ENCODE peak calls at places on chromosomes 12 and 14, in five cellular contexts. N, L, H, C and E are unnamed samples.
A peak's percentile ranks its signal among the peaks of the same experiment; 100 is the strongest.

GRCh38 chr14:93011650-93012317 is 88.8 kb downstream of the CHGA start:
- DNase-seq in L (no peak), C (no peak), H (no peak), N (no peak), E (no peak)

GRCh38 chr14:51582437-51582836 is 69.3 kb upstream of the FRMD6 start:
- DNase-seq in L (no peak), H (no peak), N (no peak), C (no peak), E (no peak)

GRCh38 chr12:19850341-19851065 is 411.2 kb downstream of the AEBP2 start:
- DNase-seq in C (no peak), L (no peak), N (no peak), H (no peak), E (no peak)

GRCh38 chr12:31325524-31325875 is 450 bp downstream of the SINHCAF start:
- DNase-seq in L (peak; percentile 49), H (no peak), C (no peak), N (no peak), E (no peak)

GRCh38 chr12:128976120-128976519 is 122.8 kb downstream of the GLT1D1 start:
- DNase-seq in N (no peak), H (peak; percentile 87), C (peak; percentile 13), L (peak; percentile 55), E (no peak)

GRCh38 chr12:124150176-124150575 is 144.7 kb upstream of the RFLNA start:
- DNase-seq in C (no peak), N (no peak), H (no peak), L (no peak), E (no peak)

GRCh38 chr12:124397807-124398577 is 103.1 kb downstream of the RFLNA start:
- DNase-seq in C (no peak), N (no peak), L (peak; percentile 51), H (no peak), E (no peak)

GRCh38 chr12:55842681-55843429 is at the start of gene MMP19:
- DNase-seq in N (no peak), H (no peak), L (no peak), C (peak; percentile 55), E (no peak)

GRCh38 chr12:99450231-99450630 is 197.3 kb upstream of the GARIN6 start:
- DNase-seq in C (no peak), L (no peak), H (no peak), N (no peak), E (no peak)

GRCh38 chr12:54221402-54221984 is 32.7 kb upstream of the SMUG1 start:
- DNase-seq in C (no peak), N (no peak), L (no peak), H (no peak), E (no peak)

GRCh38 chr12:100593490-100593889 is 20.0 kb downstream of the GAS2L3 start:
- DNase-seq in N (no peak), H (no peak), L (no peak), C (no peak), E (no peak)

GRCh38 chr12:27779416-27779815 is 617 bp upstream of the KLHL42 start:
- DNase-seq in L (no peak), H (peak; percentile 48), C (no peak), N (no peak), E (peak; percentile 1)

GRCh38 chr12:116887244-116887643 is 6.0 kb upstream of the HRK start:
- DNase-seq in H (no peak), L (no peak), N (no peak), C (no peak), E (no peak)

GRCh38 chr14:90760591-90761316 is 55.5 kb downstream of the TTC7B start:
- DNase-seq in L (no peak), C (peak; percentile 64), H (peak; percentile 62), N (no peak), E (no peak)

GRCh38 chr14:97657609-97658008 is 860.4 kb downstream of the VRK1 start:
- DNase-seq in H (no peak), L (no peak), N (no peak), C (no peak), E (no peak)

GRCh38 chr14:96170961-96171592 is 33.6 kb upstream of the BDKRB2 start:
- DNase-seq in H (no peak), N (no peak), C (no peak), L (no peak), E (no peak)

GRCh38 chr14:103880334-103880985 is 33.1 kb upstream of the PPP1R13B start:
- DNase-seq in H (peak; percentile 24), L (peak; percentile 91), N (no peak), C (peak; percentile 60), E (peak; percentile 31)

GRCh38 chr14:96117101-96117897 is 78.1 kb downstream of the C14orf132 start:
- DNase-seq in N (no peak), L (no peak), H (no peak), C (peak; percentile 14), E (no peak)

GRCh38 chr14:103313704-103314103 is 20.3 kb upstream of the EIF5 start:
- DNase-seq in N (no peak), C (peak; percentile 62), H (no peak), L (no peak), E (no peak)

GRCh38 chr12:90543841-90544240 is 411.1 kb downstream of the CCER1 start:
- DNase-seq in H (no peak), N (no peak), C (peak; percentile 83), L (no peak), E (no peak)

GRCh38 chr12:6383572-6384498 is at the start of gene LTBR:
- DNase-seq in C (peak; percentile 87), N (no peak), L (peak; percentile 98), H (peak; percentile 49), E (no peak)

GRCh38 chr14:37546621-37547447 is 48.2 kb downstream of the FOXA1 start:
- DNase-seq in C (peak; percentile 89), N (no peak), H (no peak), L (no peak), E (no peak)

GRCh38 chr12:58803893-58804292 is 116.4 kb downstream of the LRIG3 start:
- DNase-seq in N (no peak), H (no peak), C (peak; percentile 66), L (no peak), E (no peak)

GRCh38 chr12:95286713-95287112 is 69.1 kb downstream of the VEZT start:
- DNase-seq in L (no peak), C (peak; percentile 35), H (no peak), N (no peak), E (no peak)

GRCh38 chr12:29148958-29149690 is at the start of gene FAR2:
- DNase-seq in N (peak; percentile 14), H (peak; percentile 66), C (peak; percentile 69), L (peak; percentile 56), E (peak; percentile 43)

GRCh38 chr12:107610030-107610859 is 75.4 kb upstream of the PWP1 start:
- DNase-seq in C (peak; percentile 58), L (no peak), H (peak; percentile 73), N (no peak), E (no peak)

GRCh38 chr12:57175428-57176138 is 28.2 kb upstream of the LRP1-AS start:
- DNase-seq in H (peak; percentile 85), C (peak; percentile 80), N (no peak), L (peak; percentile 89), E (no peak)

GRCh38 chr12:90015228-90015627 is 306.6 kb upstream of the ATP2B1 start:
- DNase-seq in L (no peak), H (no peak), N (no peak), C (peak; percentile 29), E (no peak)

GRCh38 chr12:103626498-103626897 is 39.4 kb downstream of the STAB2 start:
- DNase-seq in C (peak; percentile 65), H (peak; percentile 62), L (peak; percentile 61), N (no peak), E (no peak)

DNA sequence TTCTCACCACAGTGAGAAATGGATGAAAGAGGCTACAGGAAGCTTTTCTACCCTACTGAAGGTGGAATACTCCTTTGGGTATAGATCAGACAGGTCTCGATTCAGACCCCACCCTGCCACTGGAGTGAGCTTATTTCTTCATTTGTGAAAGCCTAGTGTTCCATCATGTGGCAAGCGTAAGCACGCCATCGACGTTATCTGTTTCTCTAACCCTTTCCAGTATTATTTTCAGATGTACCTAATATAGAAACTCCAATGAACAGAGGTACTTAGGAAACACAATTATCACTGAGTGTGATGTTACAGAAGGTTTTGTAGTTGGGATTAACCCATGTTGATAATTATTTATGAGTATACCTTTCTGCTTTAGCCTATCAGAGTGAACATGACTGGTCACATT is 12.4 kb downstream of the PEBP1 start:
- DNase-seq in C (no peak), L (no peak), N (no peak), H (no peak), E (no peak)
- H3K36me3 ChIP-seq in C (peaks cover 24% of the 10 kb centered on the region), L (no peaks in the 10 kb centered on the region), N (peaks cover 28% of the 10 kb centered on the region), H (peaks cover 3% of the 10 kb centered on the region), E (peaks cover 35% of the 10 kb centered on the region)

DNA sequence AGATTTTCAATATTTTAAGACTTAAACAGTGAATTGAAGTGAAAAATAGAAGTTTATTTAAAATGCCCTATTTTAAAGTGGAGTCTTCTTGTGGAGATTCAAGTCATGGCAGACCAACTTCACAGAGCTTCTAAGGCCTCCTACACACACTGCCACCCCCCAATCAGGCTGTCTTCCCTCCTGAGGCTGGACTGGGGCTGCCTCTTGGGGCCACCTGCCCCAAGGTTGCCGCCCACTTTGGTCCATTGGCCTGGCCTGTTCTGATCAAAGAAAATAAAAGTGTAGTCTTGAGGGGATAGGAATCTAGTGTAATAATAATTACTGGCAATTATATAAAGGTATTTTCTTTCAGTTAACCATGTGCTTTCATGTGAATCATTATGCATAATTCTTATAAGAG is 1.3 kb downstream of the GOLT1B start:
- DNase-seq in H (no peak), C (no peak), L (no peak), N (no peak), E (no peak)
- H3K4me3 ChIP-seq in H (peak overlapping the region; percentile 77), C (peak overlapping the region; percentile 95), L (no peak overlapping the region), N (no peak overlapping the region), E (peak overlapping the region; percentile 71)

GRCh38 chr14:22905627-22906026 is 13.3 kb downstream of the RBM23 start:
- DNase-seq in L (no peak), C (no peak), N (no peak), H (no peak), E (no peak)

GRCh38 chr14:22906073-22906472 is 12.9 kb downstream of the RBM23 start:
- DNase-seq in C (no peak), L (no peak), N (no peak), H (no peak), E (no peak)

GRCh38 chr14:22910916-22911315 is 8.0 kb downstream of the RBM23 start:
- DNase-seq in N (no peak), L (no peak), H (no peak), C (no peak), E (no peak)

GRCh38 chr14:22908601-22909000 is 10.3 kb downstream of the RBM23 start:
- DNase-seq in C (no peak), H (no peak), L (no peak), N (no peak), E (no peak)

GRCh38 chr14:22907429-22907828 is 11.5 kb downstream of the RBM23 start:
- DNase-seq in H (no peak), N (no peak), L (no peak), C (no peak), E (no peak)
- H3K27me3 ChIP-seq in H (no peaks in the 10 kb centered on the region), N (no peaks in the 10 kb centered on the region), L (no peaks in the 10 kb centered on the region), C (no peaks in the 10 kb centered on the region), E (no peaks in the 10 kb centered on the region)

GRCh38 chr12:109497675-109498074 is 20.2 kb downstream of the UBE3B start:
- DNase-seq in L (no peak), N (no peak), C (no peak), H (no peak), E (no peak)
- H3K36me3 ChIP-seq in L (peaks cover 14% of the 10 kb centered on the region), N (peaks cover 72% of the 10 kb centered on the region), C (peaks cover 34% of the 10 kb centered on the region), H (no peaks in the 10 kb centered on the region), E (peaks cover 58% of the 10 kb centered on the region)

DNA sequence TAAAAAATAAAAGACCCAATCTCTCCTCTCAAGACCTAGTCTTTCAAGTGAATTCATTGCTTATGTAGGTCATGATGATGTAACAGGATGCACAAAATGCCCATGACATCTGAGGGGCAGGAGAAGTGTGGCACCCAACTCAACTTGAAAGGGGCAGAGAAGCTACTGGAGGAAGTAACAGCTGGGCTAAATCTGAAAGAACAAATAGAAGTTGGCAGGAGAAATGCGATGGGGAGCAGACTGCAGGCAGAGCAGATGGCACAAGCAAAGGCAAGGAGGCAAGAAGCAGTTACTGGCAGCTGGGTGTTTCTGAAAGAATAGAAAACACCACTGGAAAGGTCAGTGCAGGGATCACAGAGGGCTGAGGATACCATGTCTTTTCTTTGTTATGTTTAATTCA is 14.6 kb downstream of the SLC38A4 start:
- DNase-seq in C (no peak), N (no peak), L (no peak), H (no peak), E (peak; percentile 26)
- H3K4me3 ChIP-seq in C (no peak overlapping the region), N (no peak overlapping the region), L (no peak overlapping the region), H (no peak overlapping the region), E (no peak overlapping the region)